ENCODE peak calls at places on chromosomes 5 and 9, in eight cellular contexts. Q, O, V, W, F, R, N and X are unnamed samples.

GRCh38 chr9:34710023-34710422 is at the start of gene CCL21:
- DNase-seq in F (no peak), N (no peak), R (no peak), V (no peak), O (no peak), W (no peak), Q (no peak), X (no peak)

GRCh38 chr9:38423939-38424843 is at the start of gene IGFBPL1:
- DNase-seq in O (peak; percentile 19), V (no peak), Q (no peak), F (no peak), W (no peak), N (peak; percentile 21), R (peak; percentile 82), X (peak; percentile 28)

GRCh38 chr9:9100070-9100469 is 1300.5 kb upstream of the DMAC1 start:
- DNase-seq in V (no peak), R (peak; percentile 77), F (no peak), Q (no peak), N (no peak), W (no peak), O (no peak), X (peak; percentile 95)

GRCh38 chr5:149826574-149826973 is 96.5 kb downstream of the PPARGC1B start:
- DNase-seq in V (no peak), R (peak; percentile 66), F (no peak), O (no peak), N (no peak), Q (no peak), W (no peak), X (peak; percentile 66)

GRCh38 chr5:10611290-10611689 is 47.4 kb downstream of the ANKRD33B start:
- DNase-seq in F (no peak), R (no peak), O (no peak), W (no peak), N (no peak), V (no peak), Q (no peak), X (no peak)

GRCh38 chr9:121681404-121681803 is 30.0 kb downstream of the DAB2IP start:
- DNase-seq in W (no peak), Q (no peak), O (no peak), R (no peak), V (no peak), N (no peak), F (no peak), X (no peak)

GRCh38 chr5:11385901-11386293 is 518.3 kb downstream of the CTNND2 start:
- DNase-seq in R (peak; percentile 10), Q (no peak), O (peak; percentile 95), W (no peak), V (no peak), F (no peak), N (no peak), X (peak; percentile 42)

GRCh38 chr9:94175669-94176068 is 83.4 kb upstream of the ZNF169 start:
- DNase-seq in Q (no peak), W (no peak), F (no peak), V (no peak), N (no peak), O (no peak), R (no peak), X (no peak)

GRCh38 chr9:106799146-106799545 is 63.8 kb upstream of the ZNF462 start:
- DNase-seq in W (no peak), V (peak; percentile 93), R (no peak), O (no peak), N (no peak), F (no peak), Q (no peak), X (no peak)

GRCh38 chr5:10220253-10220652 is 29.4 kb downstream of the ATPSCKMT start:
- DNase-seq in F (no peak), Q (no peak), V (no peak), R (no peak), W (no peak), N (no peak), O (no peak), X (peak; percentile 28)

GRCh38 chr9:74770508-74771261 is 117.0 kb downstream of the TRPM6 start:
- DNase-seq in V (no peak), F (peak; percentile 33), Q (peak; percentile 50), N (peak; percentile 12), R (no peak), W (no peak), O (no peak), X (peak; percentile 25)

GRCh38 chr5:37568018-37568753 is 189.1 kb downstream of the WDR70 start:
- DNase-seq in F (no peak), V (no peak), W (no peak), R (no peak), Q (no peak), O (no peak), N (no peak), X (no peak)

GRCh38 chr9:73202992-73203391 is 51.3 kb downstream of the ANXA1 start:
- DNase-seq in N (no peak), O (no peak), Q (no peak), F (no peak), W (no peak), V (no peak), R (no peak), X (no peak)

GRCh38 chr5:45093377-45093776 is 284.6 kb downstream of the MRPS30 start:
- DNase-seq in W (no peak), Q (no peak), V (no peak), R (no peak), O (no peak), F (no peak), N (no peak), X (no peak)

GRCh38 chr5:134003957-134004625 is 684 bp downstream of the VDAC1 start:
- DNase-seq in V (peak; percentile 45), W (no peak), R (peak; percentile 64), N (no peak), O (no peak), F (peak; percentile 44), Q (no peak), X (peak; percentile 35)

GRCh38 chr9:73034962-73035361 is 82.1 kb upstream of the ALDH1A1 start:
- DNase-seq in V (no peak), O (no peak), Q (no peak), W (no peak), F (no peak), R (no peak), N (no peak), X (no peak)